ENCODE peak calls at places on chromosomes 3 and 15, in nine cellular contexts. G is HCT116, J is PC-9, M is Karpas-422, R is MM.1S, S is hepatocyte, O is GM23338, V is SK-N-SH, W is PC-3. Y is an unnamed sample. For H3K9me2 and H3K27me3, the result is how much of the 10 kb centered on the place peaks cover.

GRCh38 chr3:119295816-119296484 is 1.8 kb downstream of the ARHGAP31 start:
- DNase-seq in S (no peak), V (no peak), R (no peak), J (peak), M (no peak), W (no peak), G (no peak), O (no peak), Y (peak)

GRCh38 chr3:128493221-128494151 is 485 bp upstream of the GATA2 start:
- DNase-seq in V (peak), R (no peak), S (no peak), G (no peak), J (no peak), O (no peak), W (no peak), M (no peak), Y (peak)

GRCh38 chr3:8069471-8069870 is 432.2 kb upstream of the LMCD1 start:
- DNase-seq in M (no peak), R (no peak), S (peak), V (no peak), G (no peak), J (no peak), W (no peak), O (no peak), Y (no peak)

GRCh38 chr3:168620854-168621253 is 525.1 kb upstream of the GOLIM4 start:
- DNase-seq in M (peak), W (peak), R (peak), S (peak), O (peak), J (no peak), G (peak), V (peak), Y (peak)

GRCh38 chr3:42712716-42713372 is 10.2 kb upstream of the HHATL start:
- DNase-seq in S (no peak), R (no peak), V (peak), W (no peak), M (no peak), J (no peak), O (no peak), G (no peak), Y (no peak)

GRCh38 chr15:83904107-83904720 is 250.3 kb downstream of the ADAMTSL3 start:
- DNase-seq in R (no peak), G (no peak), W (no peak), O (no peak), S (peak), J (no peak), V (no peak), M (no peak), Y (peak)

GRCh38 chr3:177657243-177657642 is 460.0 kb upstream of the TBL1XR1 start:
- DNase-seq in V (peak), G (no peak), M (no peak), S (no peak), J (no peak), W (no peak), R (no peak), O (no peak), Y (no peak)

GRCh38 chr3:66353530-66353929 is 132.7 kb downstream of the SLC25A26 start:
- DNase-seq in R (no peak), M (no peak), V (no peak), J (no peak), O (no peak), G (no peak), W (no peak), S (peak), Y (peak)

GRCh38 chr3:178485756-178486155 is 50.5 kb upstream of the KCNMB2 start:
- DNase-seq in R (no peak), V (no peak), S (no peak), M (no peak), W (peak), G (no peak), J (no peak), O (no peak), Y (peak)

GRCh38 chr15:101528108-101528916 is 38.8 kb upstream of the PCSK6 start:
- DNase-seq in O (no peak), J (no peak), S (peak), V (no peak), G (no peak), M (no peak), W (no peak), R (no peak), Y (peak)

GRCh38 chr3:106281231-106281630 is 412.4 kb upstream of the CBLB start:
- DNase-seq in M (no peak), W (no peak), G (no peak), R (no peak), V (no peak), O (no peak), S (peak), J (no peak), Y (no peak)

GRCh38 chr3:37096292-37096691 is 78.1 kb downstream of the LRRFIP2 start:
- DNase-seq in W (peak), O (peak), J (no peak), V (no peak), M (no peak), G (no peak), S (no peak), R (no peak), Y (peak)

GRCh38 chr3:12100784-12101183 is 57.9 kb downstream of the TIMP4 start:
- DNase-seq in V (no peak), S (no peak), O (no peak), G (no peak), W (no peak), R (no peak), M (no peak), J (no peak), Y (no peak)
- H3K4me3 ChIP-seq in V (no peak), S (no peak), O (no peak), G (no peak), W (no peak), R (no peak), M (no peak), J (no peak), Y (no peak)

GRCh38 chr15:81007428-81008064 is 6.8 kb downstream of the TLNRD1 start:
- DNase-seq in R (no peak), G (no peak), V (no peak), M (no peak), W (no peak), O (no peak), J (no peak), S (no peak), Y (no peak)
- H3K9me2 ChIP-seq in R (under half), G (under half), V (under half), M (under half), W (under half), O (under half), J (under half), S (under half), Y (under half)

DNA sequence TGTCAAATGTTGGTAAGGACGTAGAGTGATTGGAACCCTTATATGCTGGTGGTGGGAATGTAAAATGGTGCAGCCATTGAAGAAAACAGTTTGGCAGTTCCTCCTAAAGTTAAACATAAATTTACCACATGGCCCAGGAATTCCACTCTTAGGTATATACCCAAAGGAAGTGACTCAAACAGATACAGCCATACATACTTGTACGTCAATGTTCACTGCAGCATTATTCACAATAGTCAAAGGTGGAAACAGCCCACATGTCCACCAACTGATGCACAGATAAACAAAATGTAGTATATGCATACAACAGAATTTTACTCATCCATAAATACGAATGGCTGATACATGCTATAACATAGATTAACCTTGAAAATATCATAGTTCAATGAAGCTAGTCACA is 13.2 kb downstream of the CLASP2 start:
- DNase-seq in S (no peak), J (no peak), G (no peak), O (no peak), R (no peak), V (no peak), W (peak), M (no peak), Y (no peak)
- H3K27me3 ChIP-seq in S (under half), J (under half), G (under half), O (under half), R (under half), V (under half), W (under half), M (under half), Y (under half)

DNA sequence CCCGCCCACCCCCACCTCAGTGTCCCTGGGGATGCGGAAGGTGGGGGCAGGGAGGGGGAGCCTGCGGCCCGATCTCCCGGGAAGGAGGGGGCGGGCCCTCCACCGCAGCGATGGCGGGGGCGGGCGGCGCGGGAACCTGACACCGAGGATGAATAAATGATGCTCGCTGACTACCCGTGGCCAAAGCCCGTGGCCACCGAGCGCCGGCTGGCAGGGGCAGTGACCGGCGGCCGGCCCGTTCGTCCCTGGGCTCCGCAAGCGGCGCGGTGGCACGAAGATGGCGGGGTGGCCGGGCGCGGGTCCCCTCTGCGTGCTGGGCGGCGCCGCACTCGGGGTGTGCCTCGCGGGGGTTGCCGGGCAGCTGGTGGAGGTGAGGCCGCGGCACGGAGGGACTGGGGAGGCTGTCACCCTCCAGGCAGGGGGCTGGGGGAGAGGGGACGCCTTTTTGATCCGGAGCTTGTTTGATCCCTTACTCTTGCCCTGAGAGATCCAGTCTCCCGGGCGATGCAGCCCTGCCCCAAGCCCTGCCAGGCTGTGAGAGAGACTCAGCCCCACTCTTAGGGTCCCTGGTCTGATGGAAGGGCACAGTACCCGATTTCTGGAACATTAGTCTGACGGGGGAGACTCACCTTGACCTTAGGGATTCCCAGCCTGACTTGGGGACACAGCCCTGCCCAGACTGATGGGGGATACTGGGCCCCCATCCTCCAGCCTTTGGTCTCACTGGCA is at the start of gene TMIE:
- DNase-seq in G (no peak), S (no peak), O (peak), R (no peak), V (peak), J (no peak), W (no peak), M (no peak), Y (peak)
- H3K4me3 ChIP-seq in G (no peak), S (peak), O (peak), R (no peak), V (peak), J (no peak), W (no peak), M (no peak), Y (peak)

GRCh38 chr3:25171118-25171912 is 256.7 kb upstream of the RARB start:
- DNase-seq in O (no peak), V (peak), J (no peak), G (no peak), S (no peak), M (no peak), W (no peak), R (no peak), Y (no peak)
- H3K9me2 ChIP-seq in O (under half), V (under half), J (under half), G (under half), S (under half), M (under half), W (under half), R (under half), Y (under half)

GRCh38 chr15:41874736-41875135 is 19.1 kb downstream of the SPTBN5 start:
- DNase-seq in M (no peak), J (no peak), R (no peak), O (no peak), V (no peak), G (no peak), S (no peak), W (no peak), Y (no peak)
- H3K27me3 ChIP-seq in M (under half), J (under half), R (half or more), O (under half), V (under half), G (under half), S (under half), W (under half), Y (under half)

DNA sequence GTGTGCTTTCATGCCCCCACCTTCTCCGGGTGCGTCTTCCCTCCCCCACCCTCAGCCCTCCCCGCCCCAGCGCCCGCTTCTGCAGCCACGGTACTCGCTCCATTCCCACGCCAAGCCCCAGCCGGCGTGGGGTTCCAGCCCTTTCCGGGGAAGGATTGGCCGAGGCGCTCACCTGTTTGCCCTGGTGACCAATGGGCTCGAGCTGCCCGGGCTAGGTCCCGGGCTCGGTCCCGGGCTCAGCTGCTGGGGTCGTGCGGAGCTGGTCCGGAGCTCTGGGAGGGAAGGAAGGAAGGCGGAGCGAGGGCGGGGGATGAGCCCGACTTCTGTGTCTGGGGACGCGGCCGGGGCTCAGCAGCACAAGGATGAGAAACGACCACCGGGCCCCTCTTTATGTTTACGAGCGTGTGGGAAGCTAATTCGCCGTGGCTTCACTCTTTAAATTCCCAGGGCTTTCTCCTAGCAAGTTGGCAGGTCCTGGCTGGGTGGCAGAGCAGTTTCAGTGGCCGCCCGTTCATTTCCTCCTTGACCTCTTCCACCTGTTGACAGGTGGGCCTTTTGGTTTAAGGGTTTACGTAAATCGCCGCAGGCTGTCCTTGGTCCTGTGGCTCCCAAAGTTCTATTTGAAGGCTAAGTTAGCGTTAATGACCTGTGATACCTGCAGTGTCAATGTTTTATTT is at the start of gene IGSF10:
- DNase-seq in G (no peak), R (no peak), V (peak), J (no peak), O (peak), S (peak), M (no peak), W (no peak), Y (peak)
- H3K4me3 ChIP-seq in G (no peak), R (no peak), V (no peak), J (peak), O (peak), S (peak), M (no peak), W (peak), Y (peak)

GRCh38 chr3:23193835-23194234 is 9.3 kb upstream of the UBE2E2 start:
- DNase-seq in O (no peak), S (no peak), M (no peak), R (no peak), J (no peak), G (no peak), W (no peak), V (no peak), Y (no peak)
- H3K9me2 ChIP-seq in O (under half), S (under half), M (under half), R (under half), J (under half), G (under half), W (under half), V (under half), Y (under half)

GRCh38 chr3:193812078-193812725 is 219.2 kb downstream of the OPA1 start:
- DNase-seq in J (no peak), G (no peak), W (no peak), V (no peak), M (no peak), S (no peak), O (peak), R (no peak), Y (no peak)

GRCh38 chr3:193809106-193809505 is 216.1 kb downstream of the OPA1 start:
- DNase-seq in G (no peak), R (no peak), S (no peak), J (no peak), V (no peak), O (no peak), W (no peak), M (no peak), Y (no peak)

GRCh38 chr3:193805448-193805847 is 212.4 kb downstream of the OPA1 start:
- DNase-seq in G (peak), W (peak), S (peak), O (no peak), M (no peak), V (peak), R (no peak), J (peak), Y (peak)

GRCh38 chr3:193812791-193813505 is 219.9 kb downstream of the OPA1 start:
- DNase-seq in S (no peak), V (no peak), W (no peak), G (no peak), J (no peak), O (peak), R (no peak), M (peak), Y (no peak)

GRCh38 chr3:193808317-193808716 is 215.3 kb downstream of the OPA1 start:
- DNase-seq in O (no peak), J (no peak), M (no peak), W (no peak), G (no peak), V (no peak), S (no peak), R (no peak), Y (no peak)
- H3K27me3 ChIP-seq in O (under half), J (under half), M (under half), W (under half), G (under half), V (under half), S (under half), R (under half), Y (half or more)

Y was measured in GM23248.